ENCODE peak calls at places on chromosomes 4 and X, in six cellular contexts. X, T, U, J, B and G are unnamed samples.

GRCh38 chr4:48033825-48034413 is 17.3 kb downstream of the NIPAL1 start:
- DNase-seq in J (no peak), T (peak; percentile 61), B (no peak), X (peak; percentile 35), U (peak; percentile 44), G (peak; percentile 53)

GRCh38 chrX:132807411-132808030 is 150.9 kb downstream of the HS6ST2 start:
- DNase-seq in X (no peak), J (no peak), U (no peak), B (no peak), T (no peak), G (no peak)

GRCh38 chrX:24506082-24506481 is 41.0 kb downstream of the PDK3 start:
- DNase-seq in U (no peak), J (no peak), X (peak; percentile 86), B (no peak), T (peak; percentile 70), G (no peak)

GRCh38 chr4:152939655-152940054 is 3.5 kb downstream of the FHDC1 start:
- DNase-seq in U (no peak), B (no peak), J (no peak), X (no peak), T (no peak), G (peak; percentile 77)

GRCh38 chr4:138891610-138892009 is 124.0 kb upstream of the NOCT start:
- DNase-seq in T (no peak), J (no peak), B (no peak), U (no peak), X (no peak), G (peak; percentile 67)

GRCh38 chr4:147355849-147356248 is 125.0 kb upstream of the EDNRA start:
- DNase-seq in B (no peak), T (peak; percentile 62), X (peak; percentile 69), U (no peak), J (no peak), G (no peak)

GRCh38 chr4:103098746-103099421 is 750 bp downstream of the BDH2 start:
- DNase-seq in B (no peak), T (no peak), U (no peak), X (no peak), J (no peak), G (no peak)

GRCh38 chr4:170849969-170850368 is 760.2 kb upstream of the AADAT start:
- DNase-seq in J (no peak), X (no peak), T (no peak), B (no peak), U (no peak), G (no peak)

GRCh38 chr4:163462556-163462955 is 11.0 kb downstream of the TKTL2 start:
- DNase-seq in J (no peak), B (no peak), X (peak; percentile 86), U (no peak), T (no peak), G (no peak)

GRCh38 chr4:150010525-150011126 is 67.6 kb upstream of the DCLK2 start:
- DNase-seq in J (no peak), X (peak; percentile 61), B (no peak), T (peak; percentile 69), U (peak; percentile 67), G (peak; percentile 67)

GRCh38 chr4:109375778-109376414 is 57.7 kb upstream of the SEC24B start:
- DNase-seq in X (peak; percentile 68), U (no peak), J (peak; percentile 55), T (no peak), B (no peak), G (no peak)

GRCh38 chr4:72631296-72631695 is 62.3 kb upstream of the ADAMTS3 start:
- DNase-seq in B (no peak), T (peak; percentile 95), U (no peak), J (peak; percentile 72), X (peak; percentile 91), G (no peak)

GRCh38 chr4:38695844-38696243 is 31.8 kb downstream of the KLF3 start:
- DNase-seq in X (no peak), B (no peak), T (no peak), J (no peak), U (no peak), G (no peak)

GRCh38 chrX:11367609-11368430 is 74.6 kb downstream of the AMELX start:
- DNase-seq in X (peak; percentile 48), B (no peak), J (no peak), U (no peak), T (peak; percentile 59), G (no peak)

GRCh38 chr4:158578476-158578875 is 56.8 kb downstream of the RXFP1 start:
- DNase-seq in X (peak; percentile 63), U (no peak), J (no peak), B (no peak), T (peak; percentile 59), G (no peak)

GRCh38 chrX:47091149-47091775 is 13.0 kb downstream of the RGN start:
- DNase-seq in T (no peak), U (no peak), J (no peak), X (no peak), B (no peak), G (no peak)

GRCh38 chrX:44306336-44306735 is 37.1 kb downstream of the EFHC2 start:
- DNase-seq in J (no peak), X (peak; percentile 76), B (no peak), U (no peak), T (peak; percentile 95), G (no peak)

GRCh38 chrX:70313503-70313902 is 23.6 kb downstream of the KIF4A start:
- DNase-seq in U (no peak), B (no peak), X (no peak), J (no peak), T (peak; percentile 3), G (no peak)

GRCh38 chr4:154485127-154485773 is 6.3 kb downstream of the DCHS2 start:
- DNase-seq in T (no peak), B (no peak), U (no peak), J (no peak), X (no peak), G (no peak)

GRCh38 chr4:18880850-18881249 is 859.3 kb upstream of the LCORL start:
- DNase-seq in J (no peak), T (no peak), B (no peak), X (no peak), U (no peak), G (no peak)

GRCh38 chrX:132957211-132958085 is 981 bp downstream of the HS6ST2 start:
- DNase-seq in U (no peak), B (no peak), T (no peak), X (peak; percentile 27), J (no peak), G (no peak)

GRCh38 chr4:21655100-21655499 is 293.5 kb downstream of the KCNIP4 start:
- DNase-seq in X (no peak), T (no peak), U (no peak), B (no peak), J (no peak), G (peak; percentile 21)

GRCh38 chr4:13543648-13544555 is at the start of gene NKX3-2:
- DNase-seq in X (no peak), J (no peak), T (peak; percentile 25), U (no peak), B (no peak), G (no peak)

GRCh38 chr4:71648448-71648847 is 135.4 kb downstream of the GC start:
- DNase-seq in U (peak; percentile 44), T (peak; percentile 97), J (no peak), B (no peak), X (peak; percentile 95), G (no peak)

GRCh38 chrX:85419293-85419692 is 39.8 kb upstream of the POF1B start:
- DNase-seq in J (no peak), T (no peak), U (no peak), B (no peak), X (peak; percentile 74), G (no peak)

GRCh38 chr4:2125023-2125422 is 65.9 kb downstream of the NAT8L start:
- DNase-seq in J (no peak), X (peak; percentile 23), T (no peak), U (no peak), B (no peak), G (no peak)

GRCh38 chr4:109910261-109910660 is 2.4 kb upstream of the EGF start:
- DNase-seq in J (no peak), U (no peak), T (no peak), X (no peak), B (no peak), G (no peak)

GRCh38 chr4:813900-814299 is 12.0 kb downstream of the CPLX1 start:
- DNase-seq in T (no peak), X (no peak), B (no peak), U (no peak), J (no peak), G (no peak)

GRCh38 chr4:70178075-70178660 is 17.4 kb upstream of the ODAM start:
- DNase-seq in T (no peak), U (no peak), B (no peak), X (no peak), J (no peak), G (no peak)

GRCh38 chr4:87192155-87192919 is 28.1 kb downstream of the KLHL8 start:
- DNase-seq in J (no peak), U (no peak), B (no peak), X (no peak), T (no peak), G (no peak)

GRCh38 chr4:24912252-24913098 is at the start of gene CCDC149:
- DNase-seq in U (peak; percentile 95), J (peak; percentile 64), T (peak; percentile 79), B (no peak), X (peak; percentile 49), G (peak; percentile 96)
- H3K4me3 ChIP-seq in U (peak within 1 kb of the TSS; percentile 19), J (peak within 1 kb of the TSS; percentile 94), T (peak within 1 kb of the TSS; percentile 68), B (peak within 1 kb of the TSS; percentile 71), X (peak within 1 kb of the TSS; percentile 42), G (peak within 1 kb of the TSS; percentile 47)

GRCh38 chr4:39756159-39756558 is 58.2 kb downstream of the UBE2K start:
- DNase-seq in B (no peak), T (no peak), U (no peak), J (no peak), X (no peak), G (no peak)
- H3K36me3 ChIP-seq in B (peaks cover 42% of the 10 kb centered on the region), T (peaks cover 23% of the 10 kb centered on the region), U (no peaks in the 10 kb centered on the region), J (no peaks in the 10 kb centered on the region), X (peaks cover 12% of the 10 kb centered on the region), G (peaks cover 76% of the 10 kb centered on the region)

GRCh38 chrX:53422915-53423268 is 219 bp downstream of the RIBC1 start:
- DNase-seq in J (no peak), X (no peak), U (no peak), T (no peak), B (no peak), G (no peak)

GRCh38 chrX:53422091-53422914 is at the start of the genes RIBC1 and SMC1A:
- DNase-seq in J (peak; percentile 98), B (peak; percentile 99), X (peak; percentile 93), T (peak; percentile 98), U (peak; percentile 98), G (peak; percentile 99)

GRCh38 chrX:53421772-53422090 is 723 bp downstream of the SMC1A start:
- DNase-seq in B (no peak), J (no peak), T (no peak), X (no peak), U (no peak), G (no peak)

DNA sequence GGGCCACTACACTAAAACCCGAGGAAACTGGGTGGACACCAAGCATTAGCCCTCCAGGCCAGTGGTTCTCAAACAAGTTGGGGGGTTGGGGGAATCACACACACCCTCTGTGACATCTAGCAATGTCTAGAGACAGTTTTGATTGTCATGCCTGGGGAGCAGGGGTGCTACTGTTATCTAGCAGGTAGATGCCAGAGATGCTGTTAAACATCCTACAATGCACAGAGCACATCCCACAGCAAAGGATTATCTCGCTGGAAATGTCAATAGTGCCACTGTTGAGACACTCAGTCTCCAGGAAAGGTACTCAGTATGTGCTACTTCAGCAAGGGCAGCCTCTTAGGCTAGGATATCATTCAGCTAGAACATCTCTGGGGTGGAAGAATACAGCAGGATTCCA is 1.3 kb downstream of the SMC1A start:
- DNase-seq in X (no peak), B (no peak), U (no peak), J (no peak), T (no peak), G (no peak)
- TF ChIP-seq CTCF in X (no peak), B (no peak), U (no peak), J (no peak), T (no peak), G (no peak)

GRCh38 chr4:23207059-23207458 is 514.3 kb downstream of the GBA3 start:
- DNase-seq in J (no peak), B (no peak), U (no peak), X (no peak), T (no peak), G (no peak)
- H3K4me3 ChIP-seq in J (no peak overlapping the region), B (no peak overlapping the region), U (no peak overlapping the region), X (no peak overlapping the region), T (no peak overlapping the region), G (no peak overlapping the region)